ENCODE peak calls at places on chromosomes 6 and 20, in six cellular contexts. One of them, this sample, is unnamed.
A peak's percentile ranks its signal among the peaks of the same experiment; 100 is the strongest.

GRCh38 chr6:148109732-148110131 is 232.9 kb upstream of the SASH1 start:
- DNase-seq in lower lobe of right lung: peak; percentile 72
- DNase-seq in brain microvascular endothelial cell: no peak
- DNase-seq in naive thymus-derived CD4-positive, alpha-beta T cell: no peak
- DNase-seq in thyroid gland: peak; percentile 99
- DNase-seq in dorsolateral prefrontal cortex: no peak
- DNase-seq in this sample: no peak

GRCh38 chr6:126039284-126039683 is 52.9 kb downstream of the TRMT11 start:
- DNase-seq in naive thymus-derived CD4-positive, alpha-beta T cell: no peak
- DNase-seq in lower lobe of right lung: no peak
- DNase-seq in dorsolateral prefrontal cortex: no peak
- DNase-seq in brain microvascular endothelial cell: peak; percentile 24
- DNase-seq in thyroid gland: no peak
- DNase-seq in this sample: no peak

GRCh38 chr6:68127066-68127465 is 508.0 kb upstream of the ADGRB3 start:
- DNase-seq in thyroid gland: no peak
- DNase-seq in dorsolateral prefrontal cortex: no peak
- DNase-seq in naive thymus-derived CD4-positive, alpha-beta T cell: no peak
- DNase-seq in brain microvascular endothelial cell: no peak
- DNase-seq in lower lobe of right lung: no peak
- DNase-seq in this sample: no peak

GRCh38 chr6:6811151-6812002 is 222.9 kb downstream of the LY86 start:
- DNase-seq in brain microvascular endothelial cell: peak; percentile 35
- DNase-seq in naive thymus-derived CD4-positive, alpha-beta T cell: peak; percentile 54
- DNase-seq in lower lobe of right lung: no peak
- DNase-seq in thyroid gland: no peak
- DNase-seq in dorsolateral prefrontal cortex: no peak
- DNase-seq in this sample: no peak

GRCh38 chr6:152301806-152302568 is 335.2 kb downstream of the SYNE1 start:
- DNase-seq in lower lobe of right lung: peak; percentile 89
- DNase-seq in naive thymus-derived CD4-positive, alpha-beta T cell: peak; percentile 87
- DNase-seq in thyroid gland: peak; percentile 65
- DNase-seq in brain microvascular endothelial cell: peak; percentile 89
- DNase-seq in dorsolateral prefrontal cortex: peak; percentile 92
- DNase-seq in this sample: peak; percentile 82

GRCh38 chr6:131640100-131640499 is 3.0 kb downstream of the ENPP3 start:
- DNase-seq in dorsolateral prefrontal cortex: no peak
- DNase-seq in naive thymus-derived CD4-positive, alpha-beta T cell: no peak
- DNase-seq in lower lobe of right lung: no peak
- DNase-seq in brain microvascular endothelial cell: no peak
- DNase-seq in thyroid gland: no peak
- DNase-seq in this sample: no peak

GRCh38 chr6:69285054-69285453 is 511.8 kb downstream of the LMBRD1 start:
- DNase-seq in naive thymus-derived CD4-positive, alpha-beta T cell: no peak
- DNase-seq in lower lobe of right lung: no peak
- DNase-seq in brain microvascular endothelial cell: no peak
- DNase-seq in thyroid gland: no peak
- DNase-seq in dorsolateral prefrontal cortex: no peak
- DNase-seq in this sample: no peak

GRCh38 chr6:7697820-7698623 is 27.9 kb upstream of the BMP6 start:
- DNase-seq in naive thymus-derived CD4-positive, alpha-beta T cell: no peak
- DNase-seq in lower lobe of right lung: no peak
- DNase-seq in brain microvascular endothelial cell: peak; percentile 79
- DNase-seq in dorsolateral prefrontal cortex: no peak
- DNase-seq in thyroid gland: peak; percentile 37
- DNase-seq in this sample: no peak

GRCh38 chr6:37820713-37821069 is 1.2 kb downstream of the ZFAND3 start:
- DNase-seq in naive thymus-derived CD4-positive, alpha-beta T cell: no peak
- DNase-seq in thyroid gland: no peak
- DNase-seq in dorsolateral prefrontal cortex: no peak
- DNase-seq in brain microvascular endothelial cell: no peak
- DNase-seq in lower lobe of right lung: no peak
- DNase-seq in this sample: no peak

GRCh38 chr20:20318318-20319161 is 49.4 kb upstream of the INSM1 start:
- DNase-seq in brain microvascular endothelial cell: no peak
- DNase-seq in dorsolateral prefrontal cortex: no peak
- DNase-seq in thyroid gland: no peak
- DNase-seq in naive thymus-derived CD4-positive, alpha-beta T cell: no peak
- DNase-seq in lower lobe of right lung: no peak
- DNase-seq in this sample: no peak

GRCh38 chr6:166595061-166595780 is 8.7 kb upstream of the RAMACL start:
- DNase-seq in dorsolateral prefrontal cortex: no peak
- DNase-seq in thyroid gland: no peak
- DNase-seq in lower lobe of right lung: no peak
- DNase-seq in brain microvascular endothelial cell: peak; percentile 88
- DNase-seq in naive thymus-derived CD4-positive, alpha-beta T cell: no peak
- DNase-seq in this sample: no peak

GRCh38 chr6:70103798-70104197 is 199.1 kb downstream of the COL9A1 start:
- DNase-seq in lower lobe of right lung: no peak
- DNase-seq in brain microvascular endothelial cell: no peak
- DNase-seq in thyroid gland: no peak
- DNase-seq in dorsolateral prefrontal cortex: no peak
- DNase-seq in naive thymus-derived CD4-positive, alpha-beta T cell: no peak
- DNase-seq in this sample: no peak

GRCh38 chr6:21164768-21165326 is 428.7 kb upstream of the SOX4 start:
- DNase-seq in naive thymus-derived CD4-positive, alpha-beta T cell: no peak
- DNase-seq in dorsolateral prefrontal cortex: no peak
- DNase-seq in lower lobe of right lung: no peak
- DNase-seq in thyroid gland: no peak
- DNase-seq in brain microvascular endothelial cell: peak; percentile 24
- DNase-seq in this sample: no peak

GRCh38 chr6:156111913-156112312 is 656.3 kb upstream of the NOX3 start:
- DNase-seq in thyroid gland: no peak
- DNase-seq in lower lobe of right lung: no peak
- DNase-seq in brain microvascular endothelial cell: no peak
- DNase-seq in dorsolateral prefrontal cortex: no peak
- DNase-seq in naive thymus-derived CD4-positive, alpha-beta T cell: no peak
- DNase-seq in this sample: no peak

GRCh38 chr20:44279228-44279627 is 31.8 kb downstream of the FITM2 start:
- DNase-seq in naive thymus-derived CD4-positive, alpha-beta T cell: no peak
- DNase-seq in lower lobe of right lung: no peak
- DNase-seq in dorsolateral prefrontal cortex: no peak
- DNase-seq in brain microvascular endothelial cell: peak; percentile 87
- DNase-seq in thyroid gland: no peak
- DNase-seq in this sample: no peak

GRCh38 chr6:52635049-52635577 is 35.8 kb upstream of the TMEM14A start:
- DNase-seq in brain microvascular endothelial cell: no peak
- DNase-seq in naive thymus-derived CD4-positive, alpha-beta T cell: no peak
- DNase-seq in dorsolateral prefrontal cortex: no peak
- DNase-seq in thyroid gland: no peak
- DNase-seq in lower lobe of right lung: no peak
- DNase-seq in this sample: no peak

GRCh38 chr20:17965042-17965697 is 3.4 kb downstream of the SNX5 start:
- DNase-seq in brain microvascular endothelial cell: no peak
- DNase-seq in lower lobe of right lung: no peak
- DNase-seq in naive thymus-derived CD4-positive, alpha-beta T cell: no peak
- DNase-seq in dorsolateral prefrontal cortex: no peak
- DNase-seq in thyroid gland: no peak
- DNase-seq in this sample: no peak

GRCh38 chr6:45677381-45677992 is 299.8 kb upstream of the SUPT3H start:
- DNase-seq in brain microvascular endothelial cell: peak; percentile 86
- DNase-seq in naive thymus-derived CD4-positive, alpha-beta T cell: peak; percentile 53
- DNase-seq in thyroid gland: no peak
- DNase-seq in lower lobe of right lung: no peak
- DNase-seq in dorsolateral prefrontal cortex: no peak
- DNase-seq in this sample: peak; percentile 24

GRCh38 chr6:48664850-48665249 is 553.9 kb upstream of the PTCHD4 start:
- DNase-seq in brain microvascular endothelial cell: no peak
- DNase-seq in thyroid gland: no peak
- DNase-seq in lower lobe of right lung: no peak
- DNase-seq in dorsolateral prefrontal cortex: no peak
- DNase-seq in naive thymus-derived CD4-positive, alpha-beta T cell: no peak
- DNase-seq in this sample: no peak

GRCh38 chr6:9380568-9380967 is 945.2 kb upstream of the SLC35B3 start:
- DNase-seq in lower lobe of right lung: no peak
- DNase-seq in brain microvascular endothelial cell: no peak
- DNase-seq in dorsolateral prefrontal cortex: no peak
- DNase-seq in thyroid gland: no peak
- DNase-seq in naive thymus-derived CD4-positive, alpha-beta T cell: no peak
- DNase-seq in this sample: no peak

GRCh38 chr20:14470231-14470894 is 133.0 kb upstream of the FLRT3 start:
- DNase-seq in brain microvascular endothelial cell: no peak
- DNase-seq in thyroid gland: peak; percentile 47
- DNase-seq in dorsolateral prefrontal cortex: no peak
- DNase-seq in lower lobe of right lung: no peak
- DNase-seq in naive thymus-derived CD4-positive, alpha-beta T cell: no peak
- DNase-seq in this sample: no peak

GRCh38 chr6:14709066-14709670 is 536.7 kb upstream of the JARID2 start:
- DNase-seq in naive thymus-derived CD4-positive, alpha-beta T cell: no peak
- DNase-seq in dorsolateral prefrontal cortex: no peak
- DNase-seq in thyroid gland: no peak
- DNase-seq in lower lobe of right lung: no peak
- DNase-seq in brain microvascular endothelial cell: no peak
- DNase-seq in this sample: no peak

GRCh38 chr20:24979036-24979960 is 13.3 kb downstream of the APMAP start:
- DNase-seq in naive thymus-derived CD4-positive, alpha-beta T cell: no peak
- DNase-seq in lower lobe of right lung: no peak
- DNase-seq in brain microvascular endothelial cell: no peak
- DNase-seq in thyroid gland: no peak
- DNase-seq in dorsolateral prefrontal cortex: no peak
- DNase-seq in this sample: no peak

GRCh38 chr6:17505767-17506280 is 94.3 kb upstream of the FAM8A1 start:
- DNase-seq in dorsolateral prefrontal cortex: no peak
- DNase-seq in naive thymus-derived CD4-positive, alpha-beta T cell: no peak
- DNase-seq in lower lobe of right lung: no peak
- DNase-seq in thyroid gland: no peak
- DNase-seq in brain microvascular endothelial cell: peak; percentile 53
- DNase-seq in this sample: no peak

GRCh38 chr6:17501982-17502704 is 98.0 kb upstream of the FAM8A1 start:
- DNase-seq in dorsolateral prefrontal cortex: no peak
- DNase-seq in lower lobe of right lung: no peak
- DNase-seq in brain microvascular endothelial cell: no peak
- DNase-seq in thyroid gland: no peak
- DNase-seq in naive thymus-derived CD4-positive, alpha-beta T cell: no peak
- DNase-seq in this sample: no peak

GRCh38 chr6:17503051-17503450 is 97.1 kb upstream of the FAM8A1 start:
- DNase-seq in naive thymus-derived CD4-positive, alpha-beta T cell: no peak
- DNase-seq in brain microvascular endothelial cell: no peak
- DNase-seq in thyroid gland: no peak
- DNase-seq in lower lobe of right lung: no peak
- DNase-seq in dorsolateral prefrontal cortex: no peak
- DNase-seq in this sample: no peak

GRCh38 chr6:17505062-17505476 is 95.0 kb upstream of the FAM8A1 start:
- DNase-seq in lower lobe of right lung: no peak
- DNase-seq in brain microvascular endothelial cell: peak; percentile 11
- DNase-seq in dorsolateral prefrontal cortex: no peak
- DNase-seq in naive thymus-derived CD4-positive, alpha-beta T cell: no peak
- DNase-seq in thyroid gland: no peak
- DNase-seq in this sample: no peak

GRCh38 chr6:17504005-17504404 is 96.1 kb upstream of the FAM8A1 start:
- DNase-seq in naive thymus-derived CD4-positive, alpha-beta T cell: no peak
- DNase-seq in lower lobe of right lung: no peak
- DNase-seq in thyroid gland: no peak
- DNase-seq in dorsolateral prefrontal cortex: no peak
- DNase-seq in brain microvascular endothelial cell: no peak
- DNase-seq in this sample: no peak
- H3K4me3 ChIP-seq in naive thymus-derived CD4-positive, alpha-beta T cell: no peak overlapping the region
- H3K4me3 ChIP-seq in lower lobe of right lung: no peak overlapping the region
- H3K4me3 ChIP-seq in thyroid gland: no peak overlapping the region
- H3K4me3 ChIP-seq in dorsolateral prefrontal cortex: no peak overlapping the region
- H3K4me3 ChIP-seq in brain microvascular endothelial cell: no peak overlapping the region
- H3K4me3 ChIP-seq in this sample: no peak overlapping the region

GRCh38 chr20:5670137-5670536 is 80.1 kb upstream of the SHLD1 start:
- DNase-seq in brain microvascular endothelial cell: no peak
- DNase-seq in lower lobe of right lung: no peak
- DNase-seq in dorsolateral prefrontal cortex: no peak
- DNase-seq in naive thymus-derived CD4-positive, alpha-beta T cell: no peak
- DNase-seq in thyroid gland: no peak
- DNase-seq in this sample: no peak
- H3K4me3 ChIP-seq in brain microvascular endothelial cell: no peak overlapping the region
- H3K4me3 ChIP-seq in lower lobe of right lung: no peak overlapping the region
- H3K4me3 ChIP-seq in dorsolateral prefrontal cortex: no peak overlapping the region
- H3K4me3 ChIP-seq in naive thymus-derived CD4-positive, alpha-beta T cell: no peak overlapping the region
- H3K4me3 ChIP-seq in thyroid gland: no peak overlapping the region
- H3K4me3 ChIP-seq in this sample: no peak overlapping the region

DNA sequence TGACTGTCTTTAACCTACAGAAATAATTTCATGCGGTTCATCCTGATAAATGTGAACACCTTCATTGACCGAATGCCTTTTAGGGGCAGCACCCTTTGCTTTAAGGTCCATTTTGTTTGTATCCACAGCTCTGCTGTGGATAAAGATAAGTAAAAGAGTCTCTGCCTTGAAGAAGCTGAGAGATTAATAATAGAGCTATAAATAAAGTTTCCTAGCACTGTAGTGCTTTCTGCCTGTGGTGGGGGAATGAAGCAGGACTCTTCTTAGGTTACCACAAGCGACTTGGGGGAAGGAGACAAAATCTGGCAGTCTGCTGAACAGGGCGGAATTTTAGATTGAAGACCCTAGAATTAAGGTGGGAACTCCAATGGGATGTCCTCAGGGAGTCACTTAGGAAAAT is 57.6 kb downstream of the EYA4 start:
- DNase-seq in lower lobe of right lung: no peak
- DNase-seq in brain microvascular endothelial cell: no peak
- DNase-seq in thyroid gland: no peak
- DNase-seq in naive thymus-derived CD4-positive, alpha-beta T cell: no peak
- DNase-seq in dorsolateral prefrontal cortex: no peak
- DNase-seq in this sample: no peak
- H3K4me3 ChIP-seq in lower lobe of right lung: no peak overlapping the region
- H3K4me3 ChIP-seq in brain microvascular endothelial cell: no peak overlapping the region
- H3K4me3 ChIP-seq in thyroid gland: no peak overlapping the region
- H3K4me3 ChIP-seq in naive thymus-derived CD4-positive, alpha-beta T cell: no peak overlapping the region
- H3K4me3 ChIP-seq in dorsolateral prefrontal cortex: no peak overlapping the region
- H3K4me3 ChIP-seq in this sample: no peak overlapping the region

GRCh38 chr20:46894971-46895905 is 595 bp downstream of the EYA2 start:
- DNase-seq in brain microvascular endothelial cell: no peak
- DNase-seq in naive thymus-derived CD4-positive, alpha-beta T cell: no peak
- DNase-seq in thyroid gland: peak; percentile 35
- DNase-seq in lower lobe of right lung: no peak
- DNase-seq in dorsolateral prefrontal cortex: no peak
- DNase-seq in this sample: no peak

GRCh38 chr20:46898433-46898832 is 3.8 kb downstream of the EYA2 start:
- DNase-seq in thyroid gland: no peak
- DNase-seq in naive thymus-derived CD4-positive, alpha-beta T cell: no peak
- DNase-seq in brain microvascular endothelial cell: no peak
- DNase-seq in dorsolateral prefrontal cortex: no peak
- DNase-seq in lower lobe of right lung: no peak
- DNase-seq in this sample: no peak

GRCh38 chr20:46895906-46896242 is 1.2 kb downstream of the EYA2 start:
- DNase-seq in brain microvascular endothelial cell: no peak
- DNase-seq in lower lobe of right lung: no peak
- DNase-seq in dorsolateral prefrontal cortex: no peak
- DNase-seq in naive thymus-derived CD4-positive, alpha-beta T cell: no peak
- DNase-seq in thyroid gland: no peak
- DNase-seq in this sample: no peak

GRCh38 chr20:46899619-46900018 is 5.0 kb downstream of the EYA2 start:
- DNase-seq in naive thymus-derived CD4-positive, alpha-beta T cell: no peak
- DNase-seq in dorsolateral prefrontal cortex: no peak
- DNase-seq in lower lobe of right lung: no peak
- DNase-seq in brain microvascular endothelial cell: no peak
- DNase-seq in thyroid gland: no peak
- DNase-seq in this sample: no peak

DNA sequence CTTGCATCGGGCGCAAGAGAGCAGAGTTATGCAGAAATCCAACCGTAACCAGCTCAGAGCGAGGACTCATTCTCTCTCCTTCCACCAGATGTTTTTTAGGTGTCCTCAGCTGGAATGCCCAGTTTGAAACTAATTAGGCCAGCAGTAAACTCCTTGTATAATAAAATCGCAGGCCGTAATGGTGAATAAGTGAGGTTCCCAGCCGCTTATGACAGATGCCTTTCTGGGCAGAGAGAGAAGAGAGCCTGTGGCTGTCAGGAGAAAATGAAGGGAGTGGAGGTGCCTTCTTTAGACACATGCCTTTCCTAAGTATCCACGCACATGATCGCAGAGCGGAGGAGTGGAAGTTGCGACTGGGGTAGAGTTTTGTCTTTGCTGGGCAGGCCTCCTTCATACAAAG is 2.8 kb downstream of the EYA2 start:
- DNase-seq in brain microvascular endothelial cell: no peak
- DNase-seq in naive thymus-derived CD4-positive, alpha-beta T cell: no peak
- DNase-seq in thyroid gland: no peak
- DNase-seq in lower lobe of right lung: no peak
- DNase-seq in dorsolateral prefrontal cortex: no peak
- DNase-seq in this sample: no peak
- H3K4me3 ChIP-seq in brain microvascular endothelial cell: no peak overlapping the region
- H3K4me3 ChIP-seq in naive thymus-derived CD4-positive, alpha-beta T cell: no peak overlapping the region
- H3K4me3 ChIP-seq in thyroid gland: no peak overlapping the region
- H3K4me3 ChIP-seq in lower lobe of right lung: no peak overlapping the region
- H3K4me3 ChIP-seq in dorsolateral prefrontal cortex: no peak overlapping the region
- H3K4me3 ChIP-seq in this sample: no peak overlapping the region

This sample was measured in effector memory CD4-positive, alpha-beta T cell.